ENCODE peak calls at places on chromosomes 12 and 14, in ten cellular contexts. T, E, Y, M, L, D, Q, S, A and Z are unnamed samples.

GRCh38 chr14:93788557-93789365 is 476 bp upstream of the PRIMA1 start:
- DNase-seq in E (no peak), L (peak; percentile 73), S (peak; percentile 52), A (no peak), M (no peak), Y (peak; percentile 2), T (no peak), D (no peak), Q (no peak), Z (no peak)

GRCh38 chr12:126112849-126113248 is 1047.6 kb downstream of the AACS start:
- DNase-seq in S (no peak), E (no peak), L (no peak), D (no peak), Q (no peak), Y (no peak), M (no peak), T (no peak), A (no peak), Z (no peak)

GRCh38 chr12:2794261-2794735 is 472 bp upstream of the FKBP4 start:
- DNase-seq in E (no peak), M (no peak), Y (no peak), S (no peak), L (peak; percentile 18), D (peak; percentile 9), A (no peak), T (peak; percentile 57), Q (no peak), Z (no peak)

GRCh38 chr14:92528486-92529100 is 15.0 kb downstream of the RIN3 start:
- DNase-seq in D (no peak), S (no peak), Q (no peak), T (no peak), M (peak; percentile 55), Y (no peak), L (no peak), A (no peak), E (no peak), Z (no peak)

GRCh38 chr12:84512751-84513150 is 399.8 kb downstream of the SLC6A15 start:
- DNase-seq in S (no peak), M (no peak), L (no peak), A (no peak), Q (no peak), E (no peak), D (no peak), T (no peak), Y (no peak), Z (no peak)

GRCh38 chr12:3655331-3655900 is 97.5 kb downstream of the CRACR2A start:
- DNase-seq in T (no peak), M (no peak), A (no peak), D (no peak), E (no peak), S (peak; percentile 54), Y (peak; percentile 25), L (peak; percentile 15), Q (no peak), Z (no peak)

GRCh38 chr12:7695159-7695930 is at the start of gene GDF3:
- DNase-seq in L (no peak), Q (no peak), M (no peak), E (no peak), Y (peak; percentile 47), D (no peak), T (no peak), A (no peak), S (no peak), Z (no peak)

GRCh38 chr12:108801736-108802665 is 55.4 kb downstream of the SSH1 start:
- DNase-seq in E (no peak), T (peak; percentile 85), D (no peak), S (no peak), A (peak; percentile 83), Q (no peak), M (no peak), L (no peak), Y (peak; percentile 66), Z (no peak)

GRCh38 chr14:68631691-68632590 is 160.9 kb downstream of the ZFP36L1 start:
- DNase-seq in S (no peak), Y (no peak), M (peak; percentile 49), D (no peak), E (no peak), A (no peak), T (no peak), Q (no peak), L (no peak), Z (no peak)

GRCh38 chr12:120121343-120121742 is 4.8 kb upstream of the RAB35 start:
- DNase-seq in S (no peak), M (no peak), L (no peak), T (no peak), A (no peak), E (no peak), D (no peak), Y (no peak), Q (no peak), Z (no peak)

GRCh38 chr12:2244013-2244861 is 191.4 kb downstream of the CACNA1C start:
- DNase-seq in T (no peak), S (peak; percentile 18), Y (peak; percentile 84), D (no peak), L (no peak), E (no peak), Q (no peak), A (peak; percentile 97), M (no peak), Z (no peak)

GRCh38 chr14:90545966-90546751 is 149.3 kb downstream of the CALM1 start:
- DNase-seq in Q (no peak), E (peak; percentile 58), L (peak; percentile 41), S (no peak), M (no peak), T (peak; percentile 87), Y (no peak), A (no peak), D (no peak), Z (no peak)

GRCh38 chr12:53058674-53059433 is 9.0 kb downstream of the TNS2 start:
- DNase-seq in E (no peak), L (no peak), M (peak; percentile 66), A (no peak), D (no peak), Q (no peak), T (peak; percentile 57), Y (peak; percentile 3), S (no peak), Z (no peak)

GRCh38 chr12:76080017-76080728 is 4.3 kb downstream of the NAP1L1 start:
- DNase-seq in T (no peak), E (no peak), Q (no peak), A (peak; percentile 74), M (no peak), L (no peak), D (no peak), S (no peak), Y (no peak), Z (no peak)

GRCh38 chr12:92421701-92422100 is 276.1 kb upstream of the BTG1 start:
- DNase-seq in M (no peak), Y (peak; percentile 28), E (no peak), L (no peak), D (no peak), A (peak; percentile 71), Q (no peak), S (peak; percentile 4), T (no peak), Z (no peak)

GRCh38 chr12:78473136-78473535 is 391.4 kb upstream of the SYT1 start:
- DNase-seq in T (no peak), S (no peak), Y (peak; percentile 32), Q (no peak), L (no peak), E (no peak), M (no peak), A (peak; percentile 56), D (no peak), Z (no peak)

GRCh38 chr12:29546000-29546399 is 48.5 kb upstream of the OVCH1 start:
- DNase-seq in D (no peak), L (no peak), E (no peak), M (no peak), S (no peak), Y (no peak), T (peak; percentile 84), A (peak; percentile 18), Q (no peak), Z (no peak)

GRCh38 chr14:65852689-65853088 is 440.2 kb downstream of the FUT8 start:
- DNase-seq in E (no peak), S (no peak), L (no peak), T (no peak), Y (no peak), M (no peak), A (no peak), D (no peak), Q (no peak), Z (no peak)

GRCh38 chr12:38016606-38017005 is 300.0 kb upstream of the ALG10B start:
- DNase-seq in S (no peak), T (no peak), D (no peak), L (no peak), Q (no peak), M (no peak), A (no peak), Y (no peak), E (no peak), Z (no peak)
- H3K9me3 ChIP-seq in S (peaks cover 29% of the 10 kb centered on the region), T (peaks cover 40% of the 10 kb centered on the region), D (no peaks in the 10 kb centered on the region), L (no peaks in the 10 kb centered on the region), Q (peaks cover 4% of the 10 kb centered on the region), M (peaks cover 12% of the 10 kb centered on the region), A (no peaks in the 10 kb centered on the region), Y (peaks cover 5% of the 10 kb centered on the region), E (no peaks in the 10 kb centered on the region), Z (no peaks in the 10 kb centered on the region)

GRCh38 chr14:105852378-105853088 is 326.1 kb downstream of the TMEM121 start:
- DNase-seq in Y (no peak), M (peak; percentile 61), Q (no peak), D (no peak), L (peak; percentile 35), S (no peak), A (no peak), T (no peak), E (no peak), Z (no peak)
- H3K9me3 ChIP-seq in Y (no peaks in the 10 kb centered on the region), M (no peaks in the 10 kb centered on the region), Q (no peaks in the 10 kb centered on the region), D (no peaks in the 10 kb centered on the region), L (no peaks in the 10 kb centered on the region), S (no peaks in the 10 kb centered on the region), A (peaks cover 68% of the 10 kb centered on the region), T (no peaks in the 10 kb centered on the region), E (no peaks in the 10 kb centered on the region), Z (no peaks in the 10 kb centered on the region)

GRCh38 chr14:105848570-105848969 is 322.2 kb downstream of the TMEM121 start:
- DNase-seq in D (no peak), Q (no peak), E (no peak), M (no peak), L (no peak), T (no peak), S (no peak), Y (no peak), A (no peak), Z (no peak)
- H3K9me3 ChIP-seq in D (no peaks in the 10 kb centered on the region), Q (no peaks in the 10 kb centered on the region), E (no peaks in the 10 kb centered on the region), M (no peaks in the 10 kb centered on the region), L (no peaks in the 10 kb centered on the region), T (no peaks in the 10 kb centered on the region), S (no peaks in the 10 kb centered on the region), Y (no peaks in the 10 kb centered on the region), A (peaks cover 64% of the 10 kb centered on the region), Z (no peaks in the 10 kb centered on the region)

DNA sequence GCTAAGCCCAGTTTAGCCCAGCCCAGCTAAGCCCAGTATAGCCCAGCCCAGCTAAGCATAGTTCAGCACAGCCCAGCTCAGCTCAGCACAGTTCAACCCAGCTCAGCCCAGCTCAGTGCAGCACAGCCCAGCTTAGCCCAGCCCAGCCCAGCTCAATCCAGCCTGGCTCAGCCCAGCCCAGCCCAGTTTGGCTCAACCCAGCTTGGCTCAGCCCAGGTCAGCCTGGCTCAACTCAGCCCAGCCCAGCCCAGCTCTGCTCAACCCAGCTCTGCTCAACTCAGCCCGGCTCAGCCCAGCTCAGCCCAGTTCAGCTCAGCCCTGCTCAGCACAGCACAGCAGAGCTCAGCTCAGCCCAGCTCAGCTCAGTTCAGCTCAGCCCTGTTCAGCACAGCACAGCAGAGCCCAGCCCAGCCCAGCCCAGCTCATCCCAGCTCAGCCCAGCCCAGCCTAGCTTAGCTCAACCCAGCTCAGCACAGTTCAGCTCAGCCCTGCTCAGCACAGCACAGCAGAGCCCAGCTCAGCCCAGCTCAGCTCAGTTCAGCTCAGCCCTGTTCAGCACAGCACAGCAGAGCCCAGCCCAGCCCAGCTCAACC is 330.9 kb downstream of the TMEM121 start:
- DNase-seq in S (no peak), Q (no peak), E (no peak), D (peak; percentile 40), L (peak; percentile 23), Y (no peak), M (peak; percentile 55), A (no peak), T (peak; percentile 51), Z (peak; percentile 10)
- H3K9me3 ChIP-seq in S (no peaks in the 10 kb centered on the region), Q (no peaks in the 10 kb centered on the region), E (no peaks in the 10 kb centered on the region), D (no peaks in the 10 kb centered on the region), L (no peaks in the 10 kb centered on the region), Y (no peaks in the 10 kb centered on the region), M (no peaks in the 10 kb centered on the region), A (peaks cover 75% of the 10 kb centered on the region), T (no peaks in the 10 kb centered on the region), Z (no peaks in the 10 kb centered on the region)